ENCODE peak calls at places on chromosomes 13 and 19, in eight cellular contexts. D is HCT116, B is lower leg skin, N is GM12892, V is suprapubic skin, E is Peyer's patch, K is gastrocnemius medialis, O is tibial nerve. Y is an unnamed sample.
A peak's percentile ranks its signal among the peaks of the same experiment; 100 is the strongest.

GRCh38 chr13:92823059-92823458 is 403.5 kb upstream of the GPC6 start:
- DNase-seq in O (no peak), B (no peak), N (no peak), V (no peak), K (no peak), E (no peak), D (no peak), Y (no peak)

GRCh38 chr19:8352134-8352827 is 9.2 kb upstream of the KANK3 start:
- DNase-seq in V (no peak), O (no peak), D (no peak), E (no peak), N (no peak), K (no peak), B (no peak), Y (no peak)

GRCh38 chr13:51682691-51683090 is 98.4 kb downstream of the WDFY2 start:
- DNase-seq in B (no peak), O (no peak), N (no peak), E (no peak), D (no peak), V (no peak), K (no peak), Y (no peak)

GRCh38 chr19:15623711-15624318 is 8.8 kb downstream of the CYP4F8 start:
- DNase-seq in O (no peak), V (no peak), D (no peak), K (no peak), E (no peak), N (no peak), B (no peak), Y (no peak)

GRCh38 chr13:95457294-95457693 is 95.2 kb upstream of the CLDN10 start:
- DNase-seq in E (no peak), O (no peak), V (no peak), N (peak; percentile 33), B (no peak), K (no peak), D (no peak), Y (no peak)

GRCh38 chr13:44726214-44726613 is 150.1 kb upstream of the TSC22D1 start:
- DNase-seq in E (no peak), B (peak; percentile 34), K (no peak), V (no peak), D (no peak), O (no peak), N (no peak), Y (no peak)

GRCh38 chr13:99191900-99192399 is 8.7 kb upstream of the UBAC2 start:
- DNase-seq in B (peak; percentile 66), E (no peak), N (no peak), K (no peak), O (no peak), V (no peak), D (no peak), Y (no peak)

GRCh38 chr13:47997384-47997783 is 3.7 kb downstream of the SUCLA2 start:
- DNase-seq in O (no peak), B (no peak), V (no peak), D (no peak), N (no peak), K (no peak), E (no peak), Y (no peak)

GRCh38 chr13:42847891-42848663 is 66.7 kb downstream of the FAM216B start:
- DNase-seq in B (no peak), D (no peak), K (no peak), V (no peak), N (no peak), E (no peak), O (no peak), Y (no peak)

GRCh38 chr13:46578590-46578975 is 25.6 kb downstream of the LRCH1 start:
- DNase-seq in E (no peak), V (no peak), K (no peak), O (no peak), N (no peak), B (no peak), D (no peak), Y (no peak)

GRCh38 chr19:29526730-29527499 is 1.1 kb downstream of the VSTM2B start:
- DNase-seq in N (no peak), E (no peak), D (no peak), O (no peak), V (no peak), K (no peak), B (no peak), Y (no peak)

GRCh38 chr13:100602472-100603142 is 14.0 kb upstream of the GGACT start:
- DNase-seq in N (no peak), B (no peak), V (no peak), D (no peak), K (no peak), E (no peak), O (no peak), Y (no peak)
- TF ChIP-seq POLR2A in N (no peak), B (no peak), V (no peak), D (no peak), K (no peak), E (no peak), O (no peak), Y (no peak)

GRCh38 chr19:55406091-55406868 is 1.3 kb downstream of the UBE2S start:
- DNase-seq in B (no peak), N (no peak), D (no peak), O (no peak), V (no peak), K (no peak), E (no peak), Y (no peak)

GRCh38 chr19:55398200-55398947 is 9.2 kb downstream of the UBE2S start:
- DNase-seq in O (no peak), B (no peak), D (no peak), V (no peak), N (no peak), E (no peak), K (no peak), Y (no peak)

GRCh38 chr19:55405638-55406037 is 1.9 kb downstream of the UBE2S start:
- DNase-seq in N (no peak), O (no peak), B (no peak), D (no peak), E (no peak), V (no peak), K (no peak), Y (no peak)

GRCh38 chr19:55402509-55402908 is 5.1 kb downstream of the UBE2S start:
- DNase-seq in N (no peak), E (no peak), V (no peak), K (no peak), B (no peak), D (no peak), O (no peak), Y (no peak)

DNA sequence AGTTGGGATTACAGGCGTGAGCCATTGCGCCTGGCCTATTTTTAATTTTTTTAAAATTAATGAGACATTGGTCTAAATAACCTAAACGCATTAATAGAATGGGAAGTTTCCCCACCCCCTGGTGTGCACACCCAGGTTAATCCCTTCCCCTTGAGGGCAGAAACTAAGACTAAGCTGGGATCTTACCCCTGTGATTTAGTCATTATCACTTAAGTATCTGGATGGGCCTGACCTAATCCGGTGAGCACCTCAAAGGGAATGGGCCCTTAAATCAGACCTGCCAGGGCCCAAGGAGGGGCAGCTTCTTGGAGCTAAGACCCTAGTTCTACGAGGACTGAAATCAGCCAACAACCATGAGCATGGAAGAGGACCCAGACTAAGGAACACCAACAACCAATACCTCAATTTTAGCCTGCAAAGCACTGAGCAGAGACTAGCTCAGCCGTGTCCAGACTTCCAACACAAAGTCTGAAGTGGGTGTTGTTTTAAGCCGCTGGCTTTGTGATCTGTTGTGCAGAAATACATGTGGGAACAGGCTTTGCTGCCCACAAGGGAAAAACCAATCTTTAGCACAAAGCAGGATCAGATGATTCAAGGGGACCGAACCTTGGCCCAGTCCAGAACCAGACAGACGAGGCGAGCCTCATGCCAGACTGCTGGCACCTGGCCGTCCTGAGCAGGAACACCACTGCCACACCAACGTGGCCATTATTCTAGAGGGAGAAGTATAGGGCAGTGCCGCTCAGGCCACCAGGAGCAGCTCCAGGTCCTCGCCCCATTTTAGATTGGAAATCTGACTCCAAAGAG is 7.1 kb downstream of the UBE2S start:
- DNase-seq in V (no peak), D (no peak), E (no peak), B (no peak), N (no peak), K (no peak), O (no peak), Y (no peak)
- TF ChIP-seq POLR2A in V (no peak), D (no peak), E (no peak), B (no peak), N (no peak), K (no peak), O (no peak), Y (no peak)

GRCh38 chr13:29849731-29850212 is 645 bp downstream of the UBL3 start:
- DNase-seq in E (peak; percentile 55), N (peak; percentile 19), B (peak; percentile 67), V (peak; percentile 88), D (no peak), O (peak; percentile 49), K (peak; percentile 37), Y (no peak)

GRCh38 chr13:29847501-29847983 is 2.9 kb downstream of the UBL3 start:
- DNase-seq in B (peak; percentile 36), V (no peak), K (no peak), D (no peak), N (no peak), O (peak; percentile 14), E (no peak), Y (no peak)

GRCh38 chr13:29846475-29847256 is 3.8 kb downstream of the UBL3 start:
- DNase-seq in N (no peak), E (no peak), B (no peak), V (no peak), D (no peak), K (no peak), O (no peak), Y (no peak)

GRCh38 chr13:29850213-29850898 is at the start of gene UBL3:
- DNase-seq in K (peak; percentile 97), V (peak; percentile 98), E (peak; percentile 95), B (peak; percentile 96), N (peak; percentile 84), D (peak; percentile 85), O (peak; percentile 95), Y (peak; percentile 69)

DNA sequence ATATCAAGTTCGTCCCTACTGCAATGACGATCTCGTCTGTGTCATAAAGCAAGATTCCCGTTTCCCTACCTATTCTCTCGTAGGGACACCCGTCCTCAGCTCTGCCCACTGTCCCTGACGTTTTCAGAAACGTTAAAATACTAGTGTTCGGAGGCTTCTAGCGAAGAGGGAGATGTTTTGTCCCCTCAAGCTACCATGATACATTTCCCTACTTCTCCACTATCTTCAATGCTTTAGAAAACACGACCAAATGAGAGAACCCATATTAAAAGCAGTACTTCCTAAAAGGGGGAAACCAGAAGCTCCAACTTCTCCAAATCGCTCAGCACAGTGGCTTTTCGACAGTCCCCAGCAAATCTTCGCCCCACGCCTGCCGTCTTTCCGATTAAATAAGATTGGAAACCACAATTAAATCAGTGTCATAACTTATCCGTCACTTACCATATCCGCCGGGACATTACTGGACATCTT is 1.3 kb downstream of the UBL3 start:
- DNase-seq in B (peak; percentile 36), V (no peak), D (no peak), E (peak; percentile 34), O (peak; percentile 46), K (no peak), N (no peak), Y (no peak)
- TF ChIP-seq POLR2A in B (no peak), V (no peak), D (no peak), E (no peak), O (peak; percentile 9), K (no peak), N (no peak), Y (no peak)

DNA sequence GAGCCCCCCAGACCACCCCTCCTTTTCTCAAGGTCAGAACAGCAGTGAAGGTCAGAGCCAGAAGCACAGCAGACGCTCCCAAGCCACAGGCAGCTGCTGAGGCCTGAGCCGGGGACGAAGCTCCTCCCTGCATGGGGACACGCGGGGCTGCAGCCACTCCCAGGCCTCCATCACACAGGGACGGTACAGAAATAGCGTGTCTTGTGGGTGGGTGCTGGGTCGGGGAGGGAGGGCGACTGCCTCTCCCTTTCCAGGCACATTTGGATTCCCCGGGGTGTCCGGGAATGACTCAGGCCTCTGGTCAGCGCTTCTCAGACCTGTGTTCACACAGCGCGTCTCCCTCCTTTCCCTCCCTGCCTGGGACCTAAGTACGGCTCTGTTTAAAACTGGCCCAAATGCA is 33.2 kb downstream of the RASA3 start:
- DNase-seq in B (peak; percentile 60), D (peak; percentile 45), K (peak; percentile 83), O (peak; percentile 71), N (no peak), V (peak; percentile 85), E (no peak), Y (peak; percentile 100)
- TF ChIP-seq POLR2A in B (no peak), D (no peak), K (peak; percentile 65), O (no peak), N (no peak), V (no peak), E (no peak), Y (no peak)

Y was measured in H54.